ENCODE peak calls at places on chromosomes 12 and 14, in seven cellular contexts. H is mesendoderm, G is IMR-90, U is H9, Y is H1, T is neuronal stem cell, X is mesenchymal stem cell. J is an unnamed sample.

GRCh38 chr14:53432378-53432802 is 279.3 kb upstream of the DDHD1 start:
- DNase-seq in X (peak; percentile 51), Y (peak; percentile 51), H (peak; percentile 84), T (peak; percentile 18), G (peak; percentile 60), U (peak; percentile 68), J (no peak)

GRCh38 chr14:101815994-101816393 is 54.5 kb downstream of the PPP2R5C start:
- DNase-seq in G (no peak), X (no peak), H (no peak), Y (no peak), T (no peak), U (no peak), J (no peak)

GRCh38 chr12:9048930-9049329 is 59.6 kb downstream of the KLRG1 start:
- DNase-seq in H (no peak), G (no peak), Y (no peak), T (no peak), U (no peak), X (no peak), J (no peak)

GRCh38 chr12:1670815-1671268 is 20.0 kb upstream of the ADIPOR2 start:
- DNase-seq in Y (peak; percentile 37), U (peak; percentile 18), G (no peak), X (no peak), T (no peak), H (peak; percentile 58), J (peak; percentile 79)

GRCh38 chr12:105104762-105105161 is 2.8 kb upstream of the WASHC4 start:
- DNase-seq in G (no peak), T (no peak), X (no peak), U (no peak), H (no peak), Y (no peak), J (no peak)

GRCh38 chr14:77241955-77242354 is 29.1 kb downstream of the NGB start:
- DNase-seq in X (no peak), Y (no peak), H (no peak), U (no peak), G (no peak), T (no peak), J (no peak)

GRCh38 chr12:66550626-66551025 is 128.2 kb downstream of the GRIP1 start:
- DNase-seq in Y (no peak), T (no peak), U (no peak), H (peak; percentile 58), X (no peak), G (no peak), J (no peak)

GRCh38 chr14:67240168-67240932 is 885 bp upstream of the PALS1 start:
- DNase-seq in U (peak; percentile 42), X (no peak), G (peak; percentile 11), H (peak; percentile 5), T (no peak), Y (peak; percentile 57), J (peak; percentile 88)

GRCh38 chr14:76186318-76187027 is 34.8 kb downstream of the GPATCH2L start:
- DNase-seq in G (no peak), X (no peak), T (no peak), Y (no peak), U (no peak), H (peak; percentile 19), J (no peak)

GRCh38 chr14:38389666-38390065 is 133.8 kb upstream of the CLEC14A start:
- DNase-seq in Y (no peak), H (no peak), T (no peak), U (no peak), G (peak; percentile 63), X (peak; percentile 78), J (no peak)

GRCh38 chr14:100067971-100068959 is 3.0 kb downstream of the EVL start:
- DNase-seq in T (no peak), H (peak; percentile 62), U (no peak), X (no peak), G (peak; percentile 50), Y (peak; percentile 33), J (peak; percentile 96)

GRCh38 chr12:71442567-71442931 is 3.0 kb downstream of the LGR5 start:
- DNase-seq in T (no peak), G (no peak), X (no peak), H (no peak), U (no peak), Y (no peak), J (no peak)

GRCh38 chr14:59251811-59252771 is 63.6 kb downstream of the DAAM1 start:
- DNase-seq in G (peak; percentile 44), U (no peak), Y (no peak), T (no peak), H (peak; percentile 89), X (peak; percentile 50), J (no peak)

GRCh38 chr12:51771008-51771407 is 77.5 kb downstream of the FIGNL2 start:
- DNase-seq in U (no peak), Y (no peak), X (no peak), T (no peak), G (no peak), H (no peak), J (no peak)

GRCh38 chr12:52667509-52667908 is 12.7 kb downstream of the KRT1 start:
- DNase-seq in G (no peak), U (no peak), X (no peak), T (no peak), H (peak; percentile 33), Y (no peak), J (peak; percentile 69)

GRCh38 chr12:32765906-32766305 is 10.2 kb upstream of the YARS2 start:
- DNase-seq in H (no peak), T (no peak), X (no peak), U (no peak), G (no peak), Y (no peak), J (no peak)

GRCh38 chr12:93671044-93671443 is 6.1 kb upstream of the CRADD start:
- DNase-seq in X (no peak), G (no peak), T (no peak), Y (no peak), H (no peak), U (no peak), J (no peak)

GRCh38 chr12:96421014-96421413 is 20.8 kb upstream of the CDK17 start:
- DNase-seq in T (no peak), X (no peak), Y (no peak), H (no peak), G (no peak), U (no peak), J (no peak)

GRCh38 chr14:31096255-31096654 is 70.1 kb upstream of the STRN3 start:
- DNase-seq in H (no peak), U (no peak), X (peak; percentile 78), Y (no peak), T (no peak), G (peak; percentile 88), J (peak; percentile 10)

GRCh38 chr14:29749327-29749726 is 178.3 kb downstream of the PRKD1 start:
- DNase-seq in X (peak; percentile 73), Y (no peak), H (peak; percentile 64), T (no peak), U (no peak), G (peak; percentile 83), J (no peak)

DNA sequence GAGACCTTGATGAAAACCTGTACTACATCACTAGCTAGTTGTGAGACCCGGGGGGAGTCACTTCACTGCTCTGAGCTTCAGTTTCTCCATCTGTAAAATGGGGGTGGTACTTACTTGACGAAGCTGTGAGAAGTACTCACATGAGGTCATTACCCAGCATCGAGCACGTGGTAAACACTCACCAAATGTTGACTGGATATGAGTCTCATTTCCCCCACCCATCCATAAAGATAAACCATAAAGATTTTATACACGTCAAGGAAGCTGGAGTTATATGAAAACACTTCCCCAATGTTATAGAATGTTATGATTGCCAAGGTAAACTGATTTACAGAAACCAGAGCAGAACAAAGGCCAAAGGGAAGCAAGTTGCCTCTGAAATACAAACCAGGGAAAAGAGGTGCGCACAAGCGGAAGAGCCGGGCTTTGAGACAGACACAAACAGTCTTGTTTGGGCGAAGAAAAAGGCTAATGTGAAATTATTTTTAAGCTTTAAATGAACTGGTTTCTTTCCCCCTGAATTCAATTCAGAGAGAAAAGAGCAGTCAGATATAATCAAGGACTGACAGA is 536.8 kb downstream of the MED13L start:
- DNase-seq in X (no peak), T (no peak), Y (no peak), H (no peak), G (no peak), U (no peak), J (no peak)
- H3K4me1 ChIP-seq in X (no peaks in the 10 kb centered on the region), T (peaks cover 4% of the 10 kb centered on the region), Y (no peaks in the 10 kb centered on the region), H (no peaks in the 10 kb centered on the region), G (no peaks in the 10 kb centered on the region), U (no peaks in the 10 kb centered on the region), J (no peaks in the 10 kb centered on the region)

DNA sequence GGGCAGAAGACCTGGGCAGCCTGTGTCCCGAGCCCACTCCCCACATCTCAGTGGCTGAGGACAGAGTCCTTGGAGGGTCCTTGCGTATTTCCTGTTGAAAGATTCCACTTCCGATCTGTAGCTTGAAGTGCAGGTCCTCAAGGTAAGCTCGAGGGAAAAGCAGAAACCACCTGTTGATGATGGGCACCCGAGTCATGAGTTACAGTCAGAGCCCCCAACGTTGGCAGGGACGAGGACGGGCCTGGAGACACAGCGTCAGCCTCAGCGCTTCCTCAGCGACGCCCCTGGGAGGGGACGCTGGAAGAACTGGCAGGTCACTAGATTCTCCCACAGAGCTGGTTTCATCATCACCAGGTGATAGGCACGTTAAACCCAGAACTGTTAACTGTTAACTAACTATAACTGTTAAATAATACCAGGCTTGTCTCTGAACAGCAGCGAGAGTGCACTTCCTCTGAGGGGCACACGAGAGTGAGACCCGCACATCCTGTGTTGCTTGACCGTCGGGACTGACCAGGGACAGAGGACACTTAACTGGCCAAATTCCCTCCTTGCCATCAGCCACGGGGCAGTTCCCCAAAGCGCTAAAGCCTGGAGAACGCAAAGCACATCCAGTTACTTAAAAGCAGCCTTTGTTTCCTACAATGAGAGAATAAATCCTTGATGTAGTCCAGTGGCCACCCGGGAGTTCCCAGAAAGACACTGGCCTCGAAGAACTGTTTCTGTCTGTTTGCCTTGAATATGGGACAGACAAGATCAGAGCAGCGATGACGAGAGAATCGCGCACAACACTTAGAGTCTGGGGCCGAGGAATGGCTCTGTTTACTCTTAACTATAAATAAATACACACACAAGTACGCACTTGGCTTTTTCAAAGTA is 102.0 kb downstream of the TNFAIP2 start:
- DNase-seq in Y (no peak), X (peak; percentile 92), G (peak; percentile 41), U (no peak), T (no peak), H (no peak), J (no peak)
- H3K23ac ChIP-seq in Y (no peak overlapping the region), X (no peak overlapping the region), G (no peak overlapping the region), U (no peak overlapping the region), T (no peak overlapping the region), H (no peak overlapping the region), J (no peak overlapping the region)

DNA sequence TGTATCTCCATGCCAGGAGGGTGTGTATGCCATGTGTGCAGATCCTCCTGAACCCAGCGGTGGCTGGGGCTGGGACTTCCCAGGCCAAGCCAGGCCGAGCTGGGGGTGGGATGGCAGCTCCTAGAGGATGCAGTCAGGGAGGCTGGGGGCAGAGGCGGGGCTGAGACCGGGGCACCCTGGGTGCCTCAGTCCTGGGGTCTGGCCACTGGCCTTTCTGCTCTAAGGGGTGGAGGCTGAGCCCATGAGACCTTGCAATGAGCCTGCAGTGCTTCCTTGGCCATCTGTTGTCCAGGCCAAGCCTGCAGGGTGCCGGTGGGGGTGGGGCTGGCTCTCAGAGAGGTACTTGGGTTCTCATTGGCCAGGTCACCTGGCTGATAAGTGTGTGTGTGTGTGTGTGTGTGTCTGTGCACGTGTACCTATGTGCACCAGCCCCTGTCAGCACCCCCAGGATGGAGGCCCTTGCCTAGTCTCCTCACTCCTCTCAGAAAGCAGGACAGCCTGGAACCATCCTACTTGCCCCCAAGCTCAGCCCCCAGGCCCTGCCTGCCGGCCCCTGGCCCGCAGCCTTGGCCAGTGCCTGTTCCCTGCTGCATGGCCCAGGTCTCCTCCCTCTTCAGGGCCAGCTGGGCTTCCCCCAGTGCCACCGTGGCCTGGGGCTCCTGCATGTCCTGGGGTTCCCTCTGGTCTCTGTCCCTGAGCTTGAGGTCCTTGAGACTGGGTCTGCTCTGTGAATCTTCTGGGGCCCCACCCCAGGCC is 10.6 kb upstream of the TNFAIP2 start:
- DNase-seq in H (no peak), T (no peak), G (no peak), U (no peak), Y (no peak), X (no peak), J (no peak)
- H3K4me1 ChIP-seq in H (peaks cover 3% of the 10 kb centered on the region), T (peaks cover 31% of the 10 kb centered on the region), G (peaks cover 33% of the 10 kb centered on the region), U (peaks cover 6% of the 10 kb centered on the region), Y (peaks cover 43% of the 10 kb centered on the region), X (peaks cover 61% of the 10 kb centered on the region), J (peaks cover 19% of the 10 kb centered on the region)

GRCh38 chr14:24795406-24795805 is 161.4 kb upstream of the GZMB start:
- DNase-seq in H (no peak), X (no peak), Y (no peak), T (no peak), U (no peak), G (no peak), J (no peak)
- H3K23ac ChIP-seq in H (no peak overlapping the region), X (no peak overlapping the region), Y (no peak overlapping the region), T (no peak overlapping the region), U (no peak overlapping the region), G (no peak overlapping the region), J (no peak overlapping the region)